ENCODE peak calls at places on chromosomes 16 and 17, in four cellular contexts. One of them, this sample, is unnamed.
A peak's percentile ranks its signal among the peaks of the same experiment; 100 is the strongest.

GRCh38 chr17:43839670-43840101 is 6.7 kb upstream of the MPP3 start:
- DNase-seq in HepG2: peak; percentile 48
- DNase-seq in H1: no peak
- DNase-seq in GM12891: no peak
- DNase-seq in this sample: no peak

GRCh38 chr17:73648543-73648820 is 4.2 kb upstream of the SDK2 start:
- DNase-seq in HepG2: no peak
- DNase-seq in GM12891: no peak
- DNase-seq in H1: no peak
- DNase-seq in this sample: no peak

GRCh38 chr17:82019905-82020873 is 2.5 kb downstream of the CENPX start:
- DNase-seq in GM12891: peak; percentile 85
- DNase-seq in H1: no peak
- DNase-seq in HepG2: peak; percentile 77
- DNase-seq in this sample: peak; percentile 82

GRCh38 chr16:1082266-1082951 is 9.9 kb downstream of the SSTR5 start:
- DNase-seq in H1: no peak
- DNase-seq in HepG2: peak; percentile 70
- DNase-seq in GM12891: no peak
- DNase-seq in this sample: no peak

GRCh38 chr17:45968732-45969131 is 30.3 kb upstream of the STH start:
- DNase-seq in HepG2: no peak
- DNase-seq in H1: no peak
- DNase-seq in GM12891: no peak
- DNase-seq in this sample: no peak

GRCh38 chr16:21227886-21228285 is 5.6 kb upstream of the ANKS4B start:
- DNase-seq in GM12891: no peak
- DNase-seq in H1: no peak
- DNase-seq in HepG2: no peak
- DNase-seq in this sample: no peak

GRCh38 chr16:89764711-89765201 is 43.4 kb downstream of the ZNF276 start:
- DNase-seq in HepG2: no peak
- DNase-seq in H1: no peak
- DNase-seq in GM12891: peak; percentile 61
- DNase-seq in this sample: peak; percentile 69

GRCh38 chr17:7293131-7293557 is 1.3 kb downstream of the YBX2 start:
- DNase-seq in HepG2: no peak
- DNase-seq in H1: no peak
- DNase-seq in GM12891: no peak
- DNase-seq in this sample: no peak

GRCh38 chr16:65497571-65497970 is 375.7 kb upstream of the CDH11 start:
- DNase-seq in GM12891: no peak
- DNase-seq in H1: no peak
- DNase-seq in HepG2: no peak
- DNase-seq in this sample: no peak

GRCh38 chr16:47732806-47733150 is 271.6 kb downstream of the PHKB start:
- DNase-seq in HepG2: no peak
- DNase-seq in GM12891: no peak
- DNase-seq in H1: no peak
- DNase-seq in this sample: no peak

GRCh38 chr16:56946767-56947603 is 14.8 kb upstream of the CETP start:
- DNase-seq in GM12891: no peak
- DNase-seq in HepG2: no peak
- DNase-seq in H1: no peak
- DNase-seq in this sample: no peak

GRCh38 chr17:79742951-79743476 is 12.3 kb downstream of the ENPP7 start:
- DNase-seq in H1: no peak
- DNase-seq in HepG2: peak; percentile 85
- DNase-seq in GM12891: no peak
- DNase-seq in this sample: no peak

GRCh38 chr17:52477824-52478614 is 319.5 kb upstream of the CA10 start:
- DNase-seq in H1: no peak
- DNase-seq in GM12891: no peak
- DNase-seq in HepG2: no peak
- DNase-seq in this sample: no peak

GRCh38 chr17:63542942-63543821 is 7.1 kb upstream of the DCAF7 start:
- DNase-seq in GM12891: no peak
- DNase-seq in HepG2: no peak
- DNase-seq in H1: no peak
- DNase-seq in this sample: peak; percentile 2

GRCh38 chr16:52578829-52579193 is 31.9 kb upstream of the TOX3 start:
- DNase-seq in H1: no peak
- DNase-seq in GM12891: no peak
- DNase-seq in HepG2: no peak
- DNase-seq in this sample: no peak

GRCh38 chr17:44346064-44346844 is 1.2 kb downstream of the GRN start:
- DNase-seq in H1: no peak
- DNase-seq in HepG2: no peak
- DNase-seq in GM12891: no peak
- DNase-seq in this sample: no peak

GRCh38 chr16:66750279-66751134 is 902 bp downstream of the DYNC1LI2 start:
- DNase-seq in GM12891: no peak
- DNase-seq in HepG2: no peak
- DNase-seq in H1: no peak
- DNase-seq in this sample: no peak

GRCh38 chr17:602436-602835 is 112.2 kb downstream of the VPS53 start:
- DNase-seq in GM12891: no peak
- DNase-seq in H1: no peak
- DNase-seq in HepG2: no peak
- DNase-seq in this sample: no peak

GRCh38 chr17:40362696-40363479 is 1.6 kb downstream of the GJD3 start:
- DNase-seq in HepG2: peak; percentile 85
- DNase-seq in GM12891: peak; percentile 96
- DNase-seq in H1: no peak
- DNase-seq in this sample: peak; percentile 95

GRCh38 chr17:70307430-70307829 is 138.1 kb downstream of the KCNJ2 start:
- DNase-seq in HepG2: no peak
- DNase-seq in GM12891: no peak
- DNase-seq in H1: no peak
- DNase-seq in this sample: no peak

GRCh38 chr17:491086-492014 is 138.7 kb upstream of the RPH3AL start:
- DNase-seq in HepG2: peak; percentile 51
- DNase-seq in H1: no peak
- DNase-seq in GM12891: peak; percentile 50
- DNase-seq in this sample: peak; percentile 38

GRCh38 chr17:19644493-19645210 is 3.9 kb upstream of the ALDH3A2 start:
- DNase-seq in HepG2: no peak
- DNase-seq in GM12891: no peak
- DNase-seq in H1: no peak
- DNase-seq in this sample: no peak

GRCh38 chr17:50924300-50924699 is 58.1 kb upstream of the TOB1 start:
- DNase-seq in H1: no peak
- DNase-seq in GM12891: no peak
- DNase-seq in HepG2: no peak
- DNase-seq in this sample: no peak

GRCh38 chr16:69311533-69312388 is 611 bp downstream of the VPS4A start:
- DNase-seq in HepG2: peak; percentile 65
- DNase-seq in GM12891: peak; percentile 57
- DNase-seq in H1: no peak
- DNase-seq in this sample: peak; percentile 58

GRCh38 chr16:6343157-6343556 is 989.5 kb upstream of the RBFOX1 start:
- DNase-seq in HepG2: no peak
- DNase-seq in H1: no peak
- DNase-seq in GM12891: no peak
- DNase-seq in this sample: no peak

GRCh38 chr16:6345090-6345489 is 987.6 kb upstream of the RBFOX1 start:
- DNase-seq in HepG2: no peak
- DNase-seq in H1: no peak
- DNase-seq in GM12891: no peak
- DNase-seq in this sample: no peak

DNA sequence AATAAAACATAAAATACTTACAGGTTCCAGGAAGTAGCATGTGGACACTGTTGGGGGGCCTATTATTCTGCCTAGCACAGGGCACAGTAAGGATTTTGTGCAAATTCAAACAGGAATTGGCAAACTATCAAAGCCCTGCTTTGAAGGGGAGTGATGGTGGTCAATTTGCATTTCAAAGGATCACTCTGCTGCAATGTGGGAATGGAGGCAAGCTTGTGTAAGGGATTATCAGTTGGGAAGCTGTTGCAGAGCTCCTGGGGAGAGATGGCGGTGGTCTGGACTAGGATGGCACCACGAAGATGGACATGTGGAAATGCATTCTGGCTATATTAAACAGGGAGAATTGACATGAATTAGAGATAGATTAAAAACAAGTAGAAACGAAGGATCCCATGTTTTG is 990.7 kb upstream of the RBFOX1 start:
- DNase-seq in HepG2: no peak
- DNase-seq in H1: no peak
- DNase-seq in GM12891: no peak
- DNase-seq in this sample: no peak
- TF ChIP-seq TAF1 in HepG2: no peak
- TF ChIP-seq TAF1 in H1: peak; percentile 21
- TF ChIP-seq TAF1 in GM12891: no peak
- TF ChIP-seq TAF1 in this sample: no peak

GRCh38 chr17:58991718-58992331 is 114.9 kb downstream of the TRIM37 start:
- DNase-seq in HepG2: peak; percentile 47
- DNase-seq in GM12891: no peak
- DNase-seq in H1: no peak
- DNase-seq in this sample: no peak
- TF ChIP-seq TAF1 in HepG2: no peak
- TF ChIP-seq TAF1 in GM12891: no peak
- TF ChIP-seq TAF1 in H1: no peak
- TF ChIP-seq TAF1 in this sample: no peak

DNA sequence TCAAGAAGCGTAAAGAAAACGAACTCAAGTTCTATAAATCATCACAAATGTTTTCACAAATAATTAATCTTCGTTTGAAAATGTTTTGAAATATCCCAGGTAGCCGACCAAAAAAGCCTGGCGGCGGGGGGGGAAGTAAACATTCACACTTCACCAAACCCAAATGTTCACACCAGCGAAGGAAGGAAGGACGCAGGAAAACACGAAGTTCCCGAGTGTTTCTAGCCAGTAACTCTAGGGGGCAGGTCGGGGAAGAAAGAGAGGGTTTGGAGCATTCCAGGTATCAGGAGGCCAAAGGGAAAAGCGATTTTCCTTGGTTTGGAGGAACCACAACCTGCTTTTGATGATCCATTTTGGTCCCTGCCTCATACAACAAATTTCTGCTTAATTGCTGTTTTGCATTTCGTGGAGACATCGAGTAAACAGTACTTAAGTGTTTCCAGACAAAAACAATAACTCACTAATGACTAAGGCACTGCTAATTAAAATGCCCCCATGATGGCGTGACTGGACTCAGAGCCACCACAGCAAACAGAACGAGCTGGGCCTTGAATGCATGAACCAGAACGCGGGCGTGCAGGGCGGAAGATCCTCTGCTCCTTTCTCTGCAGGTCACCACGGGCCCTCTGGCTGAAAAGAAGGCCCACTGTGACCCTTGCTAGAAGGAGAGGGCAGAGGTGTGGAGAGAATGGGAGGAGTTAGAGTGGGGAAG is 16.6 kb downstream of the ZFHX3 start:
- DNase-seq in HepG2: no peak
- DNase-seq in H1: no peak
- DNase-seq in GM12891: no peak
- DNase-seq in this sample: no peak
- TF ChIP-seq TAF1 in HepG2: no peak
- TF ChIP-seq TAF1 in H1: no peak
- TF ChIP-seq TAF1 in GM12891: no peak
- TF ChIP-seq TAF1 in this sample: no peak

GRCh38 chr16:77680496-77680895 is 41.8 kb upstream of the NUDT7 start:
- DNase-seq in HepG2: no peak
- DNase-seq in GM12891: no peak
- DNase-seq in H1: no peak
- DNase-seq in this sample: no peak

GRCh38 chr16:77686385-77686784 is 35.9 kb upstream of the NUDT7 start:
- DNase-seq in H1: no peak
- DNase-seq in GM12891: no peak
- DNase-seq in HepG2: no peak
- DNase-seq in this sample: no peak

GRCh38 chr16:77679901-77680300 is 42.4 kb upstream of the NUDT7 start:
- DNase-seq in GM12891: no peak
- DNase-seq in H1: no peak
- DNase-seq in HepG2: no peak
- DNase-seq in this sample: no peak

GRCh38 chr16:77682586-77682985 is 39.7 kb upstream of the NUDT7 start:
- DNase-seq in H1: no peak
- DNase-seq in HepG2: no peak
- DNase-seq in GM12891: no peak
- DNase-seq in this sample: no peak

GRCh38 chr16:77683845-77684526 is 38.3 kb upstream of the NUDT7 start:
- DNase-seq in GM12891: no peak
- DNase-seq in H1: no peak
- DNase-seq in HepG2: no peak
- DNase-seq in this sample: no peak
- TF ChIP-seq TAF1 in GM12891: no peak
- TF ChIP-seq TAF1 in H1: no peak
- TF ChIP-seq TAF1 in HepG2: no peak
- TF ChIP-seq TAF1 in this sample: no peak

DNA sequence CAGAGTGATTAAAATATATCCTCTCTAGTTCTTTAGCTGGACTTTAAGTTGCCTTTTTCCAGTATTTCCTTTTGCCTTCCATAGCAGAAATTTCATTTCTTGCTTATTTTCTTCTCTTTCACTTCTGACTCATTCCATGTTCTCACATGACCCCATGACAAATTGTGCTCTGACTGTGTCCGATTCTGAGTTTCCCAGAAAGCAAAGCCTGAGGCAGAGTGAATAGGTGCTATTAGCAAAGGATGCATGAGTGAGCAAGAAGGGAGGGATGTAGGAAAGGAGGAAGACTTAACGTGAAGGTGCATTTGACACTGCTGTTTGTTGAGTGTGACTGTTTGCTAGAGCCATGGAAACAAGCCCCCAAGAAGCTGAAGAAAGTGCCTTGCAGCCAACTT is 82.6 kb upstream of the CNTNAP4 start:
- DNase-seq in H1: no peak
- DNase-seq in GM12891: no peak
- DNase-seq in HepG2: no peak
- DNase-seq in this sample: no peak
- TF ChIP-seq TAF1 in H1: no peak
- TF ChIP-seq TAF1 in GM12891: no peak
- TF ChIP-seq TAF1 in HepG2: no peak
- TF ChIP-seq TAF1 in this sample: no peak

This sample was measured in GM12892.